ENCODE peak calls at places on chromosomes 6 and 20, in six cellular contexts. J is H1, T is HCT116, L is K562, E is SK-N-SH, U is GM12878. B is an unnamed sample.

GRCh38 chr6:129774697-129775447 is 64.9 kb upstream of the ARHGAP18 start:
- DNase-seq in J (peak), T (peak), L (peak), E (peak), U (no peak), B (peak)

GRCh38 chr20:59937150-59937549 is 3.0 kb downstream of the PPP1R3D start:
- DNase-seq in J (no peak), T (no peak), L (no peak), E (no peak), U (no peak), B (no peak)

GRCh38 chr6:10030942-10031537 is 383.8 kb downstream of the TFAP2A start:
- DNase-seq in J (no peak), T (peak), L (peak), E (peak), U (no peak), B (no peak)

GRCh38 chr6:114271405-114271804 is 71.4 kb downstream of the HS3ST5 start:
- DNase-seq in J (no peak), T (no peak), L (no peak), E (no peak), U (no peak), B (no peak)

GRCh38 chr6:168636147-168636982 is 195.4 kb downstream of the SMOC2 start:
- DNase-seq in J (no peak), T (no peak), L (no peak), E (peak), U (no peak), B (no peak)

GRCh38 chr20:59784365-59785117 is 148.9 kb downstream of the SYCP2 start:
- DNase-seq in J (no peak), T (no peak), L (no peak), E (no peak), U (no peak), B (no peak)

GRCh38 chr6:118717106-118717505 is 65.7 kb upstream of the CEP85L start:
- DNase-seq in J (no peak), T (no peak), L (no peak), E (no peak), U (no peak), B (no peak)

GRCh38 chr20:33444797-33445560 is 1.4 kb upstream of the SNTA1 start:
- DNase-seq in J (no peak), T (no peak), L (no peak), E (no peak), U (no peak), B (no peak)

GRCh38 chr6:110325197-110325596 is 33.0 kb downstream of the METTL24 start:
- DNase-seq in J (no peak), T (no peak), L (no peak), E (no peak), U (no peak), B (no peak)

GRCh38 chr6:32882879-32883250 is 28.9 kb downstream of the PSMB9 start:
- DNase-seq in J (no peak), T (no peak), L (no peak), E (no peak), U (no peak), B (no peak)

GRCh38 chr6:145214570-145214969 is 520.8 kb downstream of the EPM2A start:
- DNase-seq in J (no peak), T (peak), L (peak), E (peak), U (no peak), B (peak)

GRCh38 chr6:2378046-2378657 is 132.7 kb upstream of the GMDS start:
- DNase-seq in J (no peak), T (no peak), L (no peak), E (no peak), U (no peak), B (no peak)

GRCh38 chr6:120219339-120219738 is 869.8 kb upstream of the MAN1A1 start:
- DNase-seq in J (no peak), T (no peak), L (no peak), E (no peak), U (no peak), B (no peak)

GRCh38 chr6:43203718-43204095 is 21.7 kb downstream of the CUL9 start:
- DNase-seq in J (no peak), T (no peak), L (no peak), E (no peak), U (no peak), B (no peak)

GRCh38 chr20:62391165-62392076 is 4.5 kb downstream of the RPS21 start:
- DNase-seq in J (no peak), T (no peak), L (no peak), E (no peak), U (no peak), B (no peak)

GRCh38 chr6:128532827-128533226 is 12.4 kb upstream of the PTPRK start:
- DNase-seq in J (no peak), T (no peak), L (no peak), E (no peak), U (no peak), B (no peak)

GRCh38 chr20:58524814-58525213 is 9.6 kb upstream of the APCDD1L start:
- DNase-seq in J (no peak), T (no peak), L (no peak), E (no peak), U (no peak), B (no peak)

GRCh38 chr20:709864-710761 is 34.5 kb upstream of the SCRT2 start:
- DNase-seq in J (no peak), T (no peak), L (no peak), E (peak), U (no peak), B (no peak)

GRCh38 chr20:4069741-4070140 is 54.4 kb upstream of the RNF24 start:
- DNase-seq in J (no peak), T (no peak), L (no peak), E (no peak), U (no peak), B (no peak)

GRCh38 chr20:21077809-21078345 is 28.3 kb downstream of the LINC00237 start:
- DNase-seq in J (no peak), T (no peak), L (no peak), E (no peak), U (no peak), B (no peak)

GRCh38 chr6:27553123-27553904 is 80.4 kb upstream of the ZNF184 start:
- DNase-seq in J (peak), T (no peak), L (peak), E (no peak), U (peak), B (no peak)

GRCh38 chr20:17439897-17440296 is 91.3 kb downstream of the BFSP1 start:
- DNase-seq in J (no peak), T (no peak), L (no peak), E (no peak), U (no peak), B (peak)

GRCh38 chr6:111712398-111712797 is 106.7 kb upstream of the TRAF3IP2 start:
- DNase-seq in J (no peak), T (no peak), L (no peak), E (no peak), U (no peak), B (no peak)

GRCh38 chr6:35967059-35967769 is 46.3 kb upstream of the SRPK1 start:
- DNase-seq in J (no peak), T (no peak), L (no peak), E (no peak), U (no peak), B (no peak)

GRCh38 chr20:34332262-34332920 is 29.2 kb upstream of the AHCY start:
- DNase-seq in J (no peak), T (no peak), L (no peak), E (no peak), U (no peak), B (no peak)

GRCh38 chr6:95519228-95520037 is 57.9 kb upstream of the MANEA start:
- DNase-seq in J (no peak), T (no peak), L (peak), E (no peak), U (no peak), B (no peak)

GRCh38 chr6:87154641-87155271 is 609 bp upstream of the ZNF292 start:
- DNase-seq in J (no peak), T (no peak), L (peak), E (peak), U (peak), B (peak)

GRCh38 chr20:23440004-23440403 is 519 bp downstream of the CSTL1 start:
- DNase-seq in J (no peak), T (no peak), L (no peak), E (no peak), U (no peak), B (no peak)

GRCh38 chr20:23436681-23437080 is 2.8 kb upstream of the CSTL1 start:
- DNase-seq in J (no peak), T (no peak), L (no peak), E (no peak), U (no peak), B (no peak)

GRCh38 chr20:23434521-23435313 is 4.8 kb upstream of the CSTL1 start:
- DNase-seq in J (no peak), T (no peak), L (no peak), E (no peak), U (no peak), B (no peak)

GRCh38 chr20:23435675-23436539 is 3.6 kb upstream of the CSTL1 start:
- DNase-seq in J (no peak), T (no peak), L (no peak), E (peak), U (no peak), B (no peak)

GRCh38 chr20:23437126-23437894 is 2.2 kb upstream of the CSTL1 start:
- DNase-seq in J (no peak), T (no peak), L (no peak), E (no peak), U (no peak), B (no peak)
- TF ChIP-seq JUND in J (no peak), T (no peak), L (no peak), E (no peak), U (no peak), B (no peak)

GRCh38 chr6:166437661-166438060 is 54.9 kb upstream of the MPC1 start:
- DNase-seq in J (no peak), T (no peak), L (no peak), E (no peak), U (no peak), B (no peak)

GRCh38 chr6:166434336-166434735 is 51.6 kb upstream of the MPC1 start:
- DNase-seq in J (no peak), T (no peak), L (no peak), E (no peak), U (no peak), B (no peak)

GRCh38 chr6:166436195-166437139 is 53.7 kb upstream of the MPC1 start:
- DNase-seq in J (no peak), T (no peak), L (no peak), E (peak), U (no peak), B (no peak)

GRCh38 chr6:166433096-166433495 is 50.4 kb upstream of the MPC1 start:
- DNase-seq in J (no peak), T (no peak), L (no peak), E (no peak), U (no peak), B (no peak)

DNA sequence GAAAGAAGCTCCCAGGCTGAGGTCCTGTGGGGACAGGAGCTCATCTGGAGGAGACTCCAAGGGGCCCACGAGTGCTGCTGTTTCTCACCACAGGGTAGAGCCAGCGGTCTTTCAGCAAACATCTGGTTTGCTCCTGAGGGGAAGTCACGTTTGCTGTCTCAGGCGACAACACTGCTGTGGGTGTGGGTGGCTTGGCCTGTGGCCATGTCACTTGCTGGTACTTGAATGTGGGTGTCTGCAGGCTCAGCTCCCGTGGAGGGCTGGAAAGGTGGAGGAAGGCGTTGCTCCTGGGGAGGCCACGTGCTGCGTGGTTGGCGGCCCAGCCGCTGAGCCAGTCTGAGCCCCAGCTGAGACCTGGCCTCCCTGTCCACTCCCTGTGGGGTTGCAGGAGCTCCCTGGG is 52.8 kb upstream of the MPC1 start:
- DNase-seq in J (no peak), T (no peak), L (no peak), E (peak), U (no peak), B (no peak)
- TF ChIP-seq JUND in J (no peak), T (no peak), L (no peak), E (no peak), U (no peak), B (no peak)

GRCh38 chr6:34701199-34701598 is 4.6 kb upstream of the ILRUN start:
- DNase-seq in J (no peak), T (no peak), L (no peak), E (no peak), U (no peak), B (no peak)
- TF ChIP-seq JUND in J (no peak), T (no peak), L (no peak), E (no peak), U (no peak), B (no peak)

DNA sequence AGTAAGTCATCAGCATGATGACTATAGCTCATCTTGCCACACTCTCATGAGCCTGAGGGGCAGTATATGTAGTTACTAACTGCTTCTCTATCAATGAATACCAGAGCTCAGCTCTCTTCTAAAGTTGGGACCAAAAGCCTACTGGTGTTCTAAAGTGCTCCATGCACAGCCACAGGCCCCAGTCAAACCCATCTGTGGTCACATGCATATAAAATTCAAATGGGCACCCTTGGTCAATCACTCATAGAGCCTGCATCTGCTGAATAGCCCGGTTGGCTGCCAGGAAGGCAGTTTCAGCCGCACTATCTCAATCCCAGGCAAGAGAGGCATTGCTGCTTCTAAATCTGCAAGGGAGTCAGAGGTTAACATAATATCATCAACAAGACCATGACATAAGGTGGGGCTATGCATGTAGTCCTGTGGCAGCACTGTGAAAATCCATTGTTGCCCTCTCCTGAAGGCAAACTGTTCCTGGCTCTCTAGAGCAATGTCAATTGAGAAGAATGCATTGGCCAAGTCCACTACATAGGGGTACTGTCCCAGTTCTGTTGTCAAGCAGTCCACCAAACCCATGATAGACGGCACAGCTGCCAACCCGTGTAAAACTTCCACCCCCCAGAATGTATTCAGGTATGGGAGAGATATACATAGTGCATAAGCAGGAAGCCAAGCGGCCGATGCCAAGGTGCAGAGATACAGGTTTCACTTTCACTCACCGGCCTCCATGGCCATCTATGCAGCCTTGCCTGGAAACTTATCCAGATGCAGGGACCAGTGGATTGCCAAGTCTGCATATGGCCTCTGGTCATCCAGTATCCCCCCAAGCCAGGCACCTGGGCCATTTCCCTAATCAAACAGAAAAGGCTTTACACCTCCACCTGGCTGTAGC is 76.2 kb downstream of the ALDH8A1 start:
- DNase-seq in J (no peak), T (no peak), L (no peak), E (no peak), U (no peak), B (no peak)
- TF ChIP-seq JUND in J (no peak), T (no peak), L (no peak), E (no peak), U (no peak), B (no peak)

DNA sequence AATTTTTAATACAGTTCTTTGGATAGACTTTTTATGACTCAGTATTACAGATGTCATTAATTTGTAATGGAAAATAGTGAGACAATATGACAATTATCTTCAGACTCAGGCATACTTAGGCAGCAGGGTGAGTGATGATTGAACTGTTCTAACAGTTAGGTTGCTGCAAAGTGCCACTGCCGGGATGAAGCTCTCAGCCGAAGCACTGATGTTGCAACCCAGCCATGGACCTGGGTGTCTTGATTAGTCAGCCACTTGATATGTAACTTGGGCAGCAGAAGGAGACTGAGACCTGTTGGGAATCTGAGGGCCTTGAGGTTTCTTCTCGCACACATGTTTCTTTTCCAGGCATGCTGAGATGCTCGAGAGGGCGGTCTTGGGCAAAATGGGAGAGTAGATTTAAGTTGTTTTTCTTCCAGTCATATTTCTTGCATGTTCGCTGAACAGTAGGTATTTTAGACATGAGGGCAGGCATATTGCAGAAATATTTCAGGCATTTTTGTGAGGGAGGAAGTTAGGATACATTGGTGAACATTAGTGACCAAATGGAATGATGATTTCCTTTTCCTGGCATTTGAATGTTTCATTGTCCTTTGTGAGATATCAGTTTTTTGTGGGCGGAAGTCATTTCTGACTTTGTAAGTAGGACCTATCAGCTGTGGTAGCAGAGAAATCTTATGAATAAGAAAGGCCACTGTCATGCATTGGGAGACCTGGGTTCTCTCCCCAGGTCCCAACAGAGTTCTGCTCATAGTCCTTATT is 52.4 kb downstream of the SLX4IP start:
- DNase-seq in J (no peak), T (no peak), L (no peak), E (no peak), U (no peak), B (no peak)
- TF ChIP-seq JUND in J (no peak), T (no peak), L (no peak), E (no peak), U (no peak), B (no peak)

GRCh38 chr6:167492096-167492449 is 167.2 kb downstream of the TTLL2 start:
- DNase-seq in J (no peak), T (no peak), L (no peak), E (no peak), U (no peak), B (no peak)
- TF ChIP-seq JUND in J (no peak), T (no peak), L (no peak), E (no peak), U (no peak), B (no peak)

GRCh38 chr6:157840261-157840660 is 17.2 kb downstream of the SNX9 start:
- DNase-seq in J (no peak), T (no peak), L (no peak), E (no peak), U (no peak), B (no peak)

GRCh38 chr6:157839606-157840005 is 16.6 kb downstream of the SNX9 start:
- DNase-seq in J (no peak), T (no peak), L (no peak), E (no peak), U (no peak), B (no peak)

GRCh38 chr6:157842213-157842612 is 19.2 kb downstream of the SNX9 start:
- DNase-seq in J (no peak), T (no peak), L (no peak), E (no peak), U (no peak), B (no peak)

GRCh38 chr6:157841211-157841840 is 18.3 kb downstream of the SNX9 start:
- DNase-seq in J (no peak), T (peak), L (peak), E (no peak), U (peak), B (no peak)

GRCh38 chr6:157840776-157841175 is 17.7 kb downstream of the SNX9 start:
- DNase-seq in J (no peak), T (no peak), L (no peak), E (no peak), U (no peak), B (no peak)
- TF ChIP-seq JUND in J (no peak), T (no peak), L (no peak), E (no peak), U (no peak), B (no peak)

GRCh38 chr6:11711644-11711993 is 67.0 kb downstream of the ADTRP start:
- DNase-seq in J (no peak), T (no peak), L (no peak), E (no peak), U (peak), B (no peak)

GRCh38 chr6:11712760-11713159 is 65.8 kb downstream of the ADTRP start:
- DNase-seq in J (no peak), T (no peak), L (no peak), E (no peak), U (no peak), B (no peak)

GRCh38 chr6:11710221-11710836 is 68.3 kb downstream of the ADTRP start:
- DNase-seq in J (no peak), T (no peak), L (no peak), E (peak), U (no peak), B (no peak)

GRCh38 chr6:11710968-11711643 is 67.5 kb downstream of the ADTRP start:
- DNase-seq in J (no peak), T (no peak), L (no peak), E (no peak), U (no peak), B (no peak)

DNA sequence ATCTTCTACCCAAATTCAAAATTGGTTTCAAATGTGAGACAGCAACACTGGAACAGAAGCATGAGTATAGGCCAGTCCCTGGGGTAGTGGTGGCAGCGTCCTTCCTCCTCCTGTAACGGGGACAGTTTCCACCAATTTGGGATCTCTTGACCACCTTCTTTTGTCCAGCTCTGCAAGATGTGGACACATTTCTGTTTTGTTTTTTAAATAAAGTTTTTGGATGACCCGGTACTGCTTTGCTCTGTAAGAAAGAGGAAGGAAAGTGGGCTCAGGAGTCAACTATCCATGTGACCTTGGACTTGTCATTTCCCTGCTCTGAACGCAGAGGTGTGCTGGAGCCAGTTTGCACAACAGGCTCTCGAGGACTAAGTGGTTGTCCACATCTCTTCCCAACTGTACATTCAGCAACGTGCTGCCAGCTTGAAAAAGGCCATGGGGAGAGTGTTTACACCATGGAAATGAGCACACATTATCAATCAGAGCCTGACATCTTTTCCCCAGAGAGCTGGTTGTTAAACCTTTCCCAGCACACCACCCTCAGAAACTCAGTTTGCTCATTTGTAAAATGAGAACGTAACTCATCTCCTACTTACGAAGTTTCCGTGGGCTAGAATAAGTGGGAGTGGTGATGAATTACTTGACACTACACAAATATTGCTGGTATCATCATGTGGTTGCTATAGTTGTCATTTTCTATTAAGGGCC is 66.5 kb downstream of the ADTRP start:
- DNase-seq in J (no peak), T (no peak), L (no peak), E (no peak), U (no peak), B (no peak)
- TF ChIP-seq JUND in J (no peak), T (no peak), L (no peak), E (no peak), U (no peak), B (no peak)